ENCODE peak calls at places on chromosomes 11 and 22, in six cellular contexts. E is fibroblast of pulmonary artery, S is epithelial cell of proximal tubule, C is fibroblast of the aortic adventitia, Y is DND-41, N is HFFc6. O is an unnamed sample.

GRCh38 chr11:73237471-73238290 is 19.6 kb downstream of the P2RY2 start:
- DNase-seq in N (peak), Y (no peak), C (peak), S (no peak), E (peak), O (no peak)

GRCh38 chr11:8959546-8960166 is 4.6 kb downstream of the TMEM9B start:
- DNase-seq in Y (peak), E (peak), N (peak), C (peak), S (no peak), O (no peak)

GRCh38 chr11:122816701-122817100 is 21.6 kb upstream of the CRTAM start:
- DNase-seq in E (peak), C (peak), N (no peak), Y (no peak), S (no peak), O (no peak)

GRCh38 chr11:67301951-67302516 is 1.3 kb upstream of the SSH3 start:
- DNase-seq in S (peak), Y (no peak), N (no peak), E (no peak), C (no peak), O (peak)

GRCh38 chr11:10497371-10498021 is 42.4 kb downstream of the AMPD3 start:
- DNase-seq in E (no peak), C (no peak), S (no peak), Y (no peak), N (no peak), O (no peak)

GRCh38 chr22:38957046-38957770 is at the start of gene APOBEC3A:
- DNase-seq in C (no peak), N (no peak), E (no peak), Y (no peak), S (no peak), O (no peak)

GRCh38 chr11:128733440-128734115 is 39.7 kb downstream of the FLI1 start:
- DNase-seq in N (peak), Y (no peak), C (no peak), E (no peak), S (no peak), O (no peak)

GRCh38 chr11:18853086-18853720 is 61.6 kb upstream of the PTPN5 start:
- DNase-seq in C (peak), Y (no peak), S (peak), N (peak), E (peak), O (no peak)

GRCh38 chr11:122696662-122697061 is 41.1 kb downstream of the UBASH3B start:
- DNase-seq in C (no peak), N (no peak), S (no peak), Y (peak), E (no peak), O (no peak)

GRCh38 chr22:19807914-19808872 is 46.5 kb downstream of the GNB1L start:
- DNase-seq in E (no peak), N (no peak), S (no peak), Y (no peak), C (no peak), O (no peak)

GRCh38 chr22:37804502-37804885 is 3.2 kb upstream of the GCAT start:
- DNase-seq in S (no peak), C (no peak), N (no peak), E (no peak), Y (peak), O (no peak)

GRCh38 chr11:82315093-82315492 is 418.6 kb downstream of the FAM181B start:
- DNase-seq in E (no peak), Y (no peak), N (no peak), S (no peak), C (no peak), O (no peak)

GRCh38 chr11:13896990-13897353 is 65.6 kb upstream of the SPON1 start:
- DNase-seq in C (no peak), N (no peak), Y (no peak), E (no peak), S (no peak), O (no peak)

GRCh38 chr11:43941257-43941879 is 1.1 kb upstream of the C11orf96 start:
- DNase-seq in E (peak), C (peak), Y (no peak), S (no peak), N (no peak), O (no peak)

GRCh38 chr11:82980292-82980691 is 78.8 kb downstream of the DDIAS start:
- DNase-seq in Y (no peak), E (peak), C (peak), N (peak), S (peak), O (no peak)

GRCh38 chr22:27656970-27657369 is 144.6 kb downstream of the MN1 start:
- DNase-seq in E (no peak), S (no peak), N (no peak), Y (no peak), C (no peak), O (no peak)

GRCh38 chr11:74154621-74155281 is 16.1 kb downstream of the C2CD3 start:
- DNase-seq in S (no peak), C (peak), E (peak), Y (no peak), N (peak), O (no peak)

GRCh38 chr11:64762916-64763803 is 3.4 kb upstream of the PYGM start:
- DNase-seq in S (no peak), N (peak), Y (peak), C (peak), E (peak), O (no peak)

GRCh38 chr11:64347171-64347867 is 7.3 kb downstream of the CCDC88B start:
- DNase-seq in N (no peak), S (no peak), Y (no peak), E (no peak), C (no peak), O (no peak)

GRCh38 chr22:35835998-35836691 is 118.5 kb downstream of the APOL5 start:
- DNase-seq in Y (no peak), N (peak), S (no peak), C (peak), E (peak), O (no peak)

GRCh38 chr11:103370076-103370475 is 260.9 kb downstream of the DYNC2H1 start:
- DNase-seq in N (no peak), E (no peak), S (no peak), C (no peak), Y (no peak), O (no peak)

GRCh38 chr11:103682318-103683184 is 353.9 kb upstream of the DDI1 start:
- DNase-seq in E (peak), Y (peak), N (peak), C (peak), S (peak), O (peak)

GRCh38 chr11:63599211-63600122 is 14.8 kb downstream of the PLAAT3 start:
- DNase-seq in N (peak), E (peak), Y (no peak), C (peak), S (peak), O (no peak)

GRCh38 chr11:116168459-116168787 is 604.4 kb downstream of the BUD13 start:
- DNase-seq in C (no peak), Y (no peak), N (no peak), E (no peak), S (no peak), O (no peak)

GRCh38 chr11:45597116-45597515 is 68.3 kb downstream of the CHST1 start:
- DNase-seq in S (no peak), C (no peak), E (no peak), Y (no peak), N (no peak), O (no peak)

GRCh38 chr11:116641561-116642045 is 131.2 kb downstream of the BUD13 start:
- DNase-seq in C (peak), S (no peak), Y (peak), E (peak), N (no peak), O (no peak)

GRCh38 chr22:46958191-46958590 is 195.7 kb downstream of the TBC1D22A start:
- DNase-seq in E (no peak), S (no peak), N (no peak), C (no peak), Y (no peak), O (no peak)

GRCh38 chr11:88175004-88175706 is at the start of gene RAB38:
- DNase-seq in S (no peak), C (no peak), Y (no peak), E (peak), N (no peak), O (no peak)

GRCh38 chr11:70164705-70165104 is 38.4 kb upstream of the FADD start:
- DNase-seq in E (no peak), C (no peak), S (no peak), Y (no peak), N (no peak), O (no peak)

GRCh38 chr22:49956418-49956770 is 4.2 kb upstream of the PIM3 start:
- DNase-seq in Y (no peak), S (no peak), N (no peak), E (no peak), C (no peak), O (no peak)

GRCh38 chr11:104343578-104343977 is 179.6 kb upstream of the PDGFD start:
- DNase-seq in E (peak), Y (no peak), S (no peak), N (no peak), C (no peak), O (no peak)

GRCh38 chr11:109939176-109939810 is 153.9 kb upstream of the ZC3H12C start:
- DNase-seq in C (peak), Y (no peak), E (peak), S (peak), N (peak), O (no peak)

GRCh38 chr11:35163707-35164496 is 24.9 kb downstream of the CD44 start:
- DNase-seq in C (no peak), E (no peak), N (no peak), S (no peak), Y (peak), O (no peak)

GRCh38 chr11:107898270-107898669 is 30.0 kb upstream of the RAB39A start:
- DNase-seq in E (peak), N (peak), C (peak), Y (no peak), S (peak), O (no peak)

GRCh38 chr11:115178705-115179104 is 325.5 kb downstream of the CADM1 start:
- DNase-seq in Y (no peak), S (no peak), E (no peak), N (no peak), C (no peak), O (no peak)

GRCh38 chr22:35353318-35353717 is 27.6 kb upstream of the HMOX1 start:
- DNase-seq in E (no peak), S (no peak), Y (no peak), N (no peak), C (no peak), O (no peak)

GRCh38 chr11:118074091-118074685 is 2.7 kb upstream of the TMPRSS4 start:
- DNase-seq in E (no peak), N (no peak), C (no peak), S (no peak), Y (no peak), O (no peak)

GRCh38 chr11:85776951-85777602 is 33.9 kb downstream of the SYTL2 start:
- DNase-seq in E (no peak), Y (no peak), N (no peak), C (no peak), S (no peak), O (no peak)

GRCh38 chr11:85783758-85784157 is 27.2 kb downstream of the SYTL2 start:
- DNase-seq in Y (no peak), C (peak), N (no peak), S (no peak), E (peak), O (no peak)

GRCh38 chr11:85784907-85785306 is 26.0 kb downstream of the SYTL2 start:
- DNase-seq in E (no peak), C (no peak), S (no peak), N (no peak), Y (no peak), O (no peak)

GRCh38 chr11:85784480-85784879 is 26.5 kb downstream of the SYTL2 start:
- DNase-seq in Y (no peak), S (no peak), C (no peak), E (no peak), N (no peak), O (no peak)

DNA sequence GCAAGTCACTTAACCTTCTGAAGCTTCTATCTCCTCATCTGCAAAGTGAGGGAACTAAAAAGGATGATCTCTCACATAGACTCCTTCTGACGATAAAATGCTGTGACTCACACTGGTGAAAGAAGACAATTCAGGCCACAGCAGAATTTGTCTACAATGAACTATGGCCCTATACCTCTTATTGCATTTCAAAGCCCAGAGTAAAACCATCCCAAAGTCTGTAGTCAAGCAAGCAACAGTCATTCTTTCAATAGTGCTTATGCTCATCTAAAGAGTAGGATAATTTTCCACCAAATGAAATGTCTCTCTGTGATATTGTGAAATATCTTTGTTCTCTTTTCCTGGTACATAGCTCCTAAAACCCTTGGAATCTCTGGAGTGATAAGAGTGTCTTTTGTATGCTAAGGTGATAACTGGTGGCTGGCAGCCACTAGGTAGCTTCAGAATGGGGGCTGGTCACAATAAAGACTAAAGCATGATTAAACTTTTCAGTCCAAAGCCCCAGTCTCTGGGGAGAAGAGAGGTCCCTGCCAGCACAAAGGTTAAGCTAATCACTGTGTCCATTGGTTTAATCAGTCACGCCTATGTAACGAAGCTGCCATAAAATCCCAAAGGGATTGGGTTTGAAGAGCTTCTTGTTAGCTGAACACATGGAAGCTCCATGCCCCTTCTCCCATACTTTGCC is 30.8 kb downstream of the SYTL2 start:
- DNase-seq in N (peak), Y (no peak), S (no peak), C (no peak), E (no peak), O (no peak)
- TF ChIP-seq CTCF in N (no peak), Y (no peak), S (no peak), C (no peak), E (no peak), O (no peak)

GRCh38 chr11:134837887-134838232 is 425.8 kb upstream of the B3GAT1 start:
- DNase-seq in C (no peak), Y (no peak), E (no peak), S (no peak), N (no peak), O (no peak)
- TF ChIP-seq CTCF in C (no peak), Y (no peak), E (no peak), S (no peak), N (no peak), O (no peak)

DNA sequence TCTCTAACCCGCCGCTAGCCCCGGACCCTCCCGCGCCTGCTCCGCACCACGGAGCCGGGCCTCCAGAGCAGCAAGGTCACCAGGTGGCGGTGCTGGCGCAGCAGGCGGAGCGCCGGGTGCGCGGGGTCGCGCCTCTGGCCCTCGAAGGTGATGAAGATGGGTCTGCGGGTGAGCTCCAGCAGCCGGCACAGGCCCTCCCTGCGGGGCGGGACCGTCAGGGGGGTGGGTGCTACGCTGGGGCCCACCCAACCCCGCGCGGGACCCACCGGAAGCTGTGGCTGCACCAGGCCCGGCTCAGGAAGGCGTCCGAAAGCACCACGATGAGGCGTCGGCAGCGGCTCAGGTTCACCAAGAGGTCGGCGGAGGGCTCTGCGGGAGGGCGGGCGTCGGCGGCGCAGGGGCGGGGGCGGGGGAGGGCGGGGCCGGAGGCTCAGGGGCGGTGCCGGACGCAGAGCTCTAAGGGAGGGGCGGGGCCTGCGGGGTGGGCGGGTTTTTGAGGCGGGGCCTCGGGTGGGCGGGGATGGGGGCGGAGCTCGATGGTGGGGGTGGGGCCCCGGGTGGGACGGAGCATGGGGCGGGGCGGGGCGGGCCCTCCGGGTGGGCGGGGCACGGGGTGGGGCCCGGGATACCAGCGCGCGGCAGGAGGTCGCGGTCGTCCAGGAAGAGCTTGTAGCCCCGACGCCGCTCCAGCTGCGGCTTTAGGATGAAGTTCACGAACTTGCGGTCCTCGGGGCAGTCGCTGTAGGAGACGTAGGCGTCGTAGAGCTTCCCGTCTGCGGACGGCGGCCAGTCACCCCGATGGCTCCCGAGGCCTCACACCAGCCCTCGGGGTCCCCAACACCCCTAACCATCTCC is 7.8 kb downstream of the SIGIRR start:
- DNase-seq in E (peak), N (peak), C (peak), Y (peak), S (no peak), O (peak)
- TF ChIP-seq CTCF in E (no peak), N (peak), C (no peak), Y (peak), S (peak), O (no peak)

GRCh38 chr11:34149786-34150185 is 44.4 kb downstream of the NAT10 start:
- DNase-seq in N (no peak), Y (no peak), E (peak), C (peak), S (no peak), O (no peak)
- TF ChIP-seq CTCF in N (peak), Y (peak), E (peak), C (peak), S (peak), O (no peak)

GRCh38 chr11:33564856-33565453 is 135.7 kb downstream of the C11orf91 start:
- DNase-seq in Y (no peak), N (no peak), S (no peak), E (no peak), C (no peak), O (no peak)
- TF ChIP-seq CTCF in Y (no peak), N (no peak), S (no peak), E (no peak), C (no peak), O (no peak)

DNA sequence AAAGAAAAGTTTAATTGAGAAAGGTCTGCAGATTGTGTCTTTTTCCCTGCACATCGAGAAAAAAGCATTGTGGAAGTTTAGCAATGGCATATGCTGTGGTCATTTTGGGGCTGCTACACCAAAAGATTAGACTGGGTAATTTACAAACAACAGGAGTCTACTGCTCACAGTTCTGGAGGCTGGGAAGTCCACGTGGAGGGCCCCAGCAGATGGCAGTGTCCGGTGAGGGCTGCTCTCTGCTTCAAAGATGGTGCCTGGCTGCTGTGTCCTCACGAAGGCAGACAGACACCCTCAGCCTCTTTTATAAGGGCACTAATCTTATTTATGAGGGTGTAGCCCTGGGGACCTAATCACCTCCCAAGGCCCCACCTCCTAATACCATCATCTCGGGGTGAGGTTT is 21.1 kb downstream of the PHF21B start:
- DNase-seq in C (no peak), Y (no peak), N (no peak), E (no peak), S (no peak), O (no peak)
- TF ChIP-seq CTCF in C (no peak), Y (peak), N (peak), E (no peak), S (peak), O (no peak)

DNA sequence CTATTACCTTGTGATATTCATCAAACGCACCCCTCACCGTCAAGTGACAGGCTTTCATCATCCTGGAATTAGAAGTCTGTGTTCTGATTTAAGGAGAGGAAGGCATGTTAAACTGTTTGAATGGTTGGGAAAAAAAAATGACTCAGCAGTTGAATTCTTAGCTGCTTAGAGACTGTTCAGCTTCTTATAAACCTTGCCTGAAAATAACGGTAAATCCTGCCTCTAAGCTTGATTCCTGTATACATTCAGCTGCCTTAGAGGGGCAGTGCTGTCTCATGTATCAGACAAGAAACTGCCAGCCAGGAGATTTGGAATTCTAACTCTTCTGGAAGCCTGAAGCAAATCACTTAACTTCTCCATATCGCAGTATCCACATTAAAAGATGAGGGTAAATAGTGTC is 437.4 kb downstream of the JRKL start:
- DNase-seq in Y (no peak), E (peak), N (peak), C (peak), S (no peak), O (no peak)
- TF ChIP-seq CTCF in Y (no peak), E (peak), N (no peak), C (peak), S (no peak), O (no peak)

DNA sequence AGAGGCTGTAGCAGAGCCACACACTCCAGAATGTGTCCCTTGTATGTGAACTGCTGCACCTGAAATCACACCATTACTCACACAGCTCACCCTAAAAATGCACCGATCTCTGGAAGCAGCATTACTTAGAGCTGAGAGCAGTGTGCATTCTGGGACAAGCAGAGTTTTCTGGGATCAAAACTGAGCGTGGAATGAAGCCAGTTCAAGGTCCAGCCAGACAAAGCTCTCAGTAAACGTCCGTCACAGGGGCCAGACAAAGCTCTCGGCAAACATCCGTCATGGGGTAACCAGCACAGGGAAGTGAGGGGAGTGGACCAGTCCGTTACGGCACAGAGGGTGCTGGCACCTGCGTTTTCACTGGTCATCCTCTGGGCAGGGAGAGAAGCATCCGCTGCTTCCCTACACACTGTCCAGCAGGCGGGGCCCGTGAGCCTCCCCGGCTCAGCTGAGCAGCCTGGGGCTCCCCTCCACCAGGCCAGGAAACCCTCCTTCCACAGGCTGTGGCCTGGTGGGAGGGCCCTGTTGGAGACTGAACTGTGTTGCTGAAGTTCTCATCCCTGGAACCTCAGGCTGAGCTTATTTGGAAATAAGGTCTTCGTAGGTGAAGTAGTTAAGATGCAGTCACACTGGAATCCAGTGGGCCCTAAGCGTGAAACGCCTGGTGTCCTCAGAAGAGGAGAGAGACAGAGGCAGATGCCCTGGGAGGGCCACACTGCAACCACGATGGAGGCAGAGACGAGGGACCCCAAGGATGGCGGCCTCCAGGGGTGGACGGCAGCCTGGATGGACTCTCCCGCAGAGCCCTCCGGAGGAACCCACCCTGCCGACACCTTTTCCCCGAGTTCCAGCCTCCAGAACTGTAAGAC is 883.9 kb downstream of the BRD1 start:
- DNase-seq in C (no peak), Y (no peak), E (no peak), N (no peak), S (no peak), O (no peak)
- TF ChIP-seq CTCF in C (no peak), Y (peak), E (no peak), N (peak), S (no peak), O (no peak)